ENCODE peak calls at places on chromosomes 1 and 21, in nine cellular contexts. Y is esophagus muscularis mucosa, I is suprapubic skin, K is sigmoid colon, O is SK-N-SH, Z is K562, X is stomach, N is H1, D is upper lobe of left lung. W is an unnamed sample.
A peak's percentile ranks its signal among the peaks of the same experiment; 100 is the strongest.

GRCh38 chr1:42847721-42848470 is 1.5 kb downstream of the ZNF691 start:
- DNase-seq in N (peak; percentile 37), D (no peak), X (no peak), Y (no peak), O (no peak), K (no peak), I (no peak), Z (no peak), W (no peak)

GRCh38 chr1:202067188-202067977 is 55.3 kb upstream of the GPR37L1 start:
- DNase-seq in N (no peak), D (no peak), X (no peak), I (no peak), Y (no peak), K (no peak), Z (peak; percentile 77), O (no peak), W (no peak)

GRCh38 chr21:37082856-37083611 is 10.0 kb downstream of the TTC3 start:
- DNase-seq in D (no peak), K (no peak), Y (no peak), O (no peak), X (no peak), I (no peak), Z (no peak), N (no peak), W (no peak)

GRCh38 chr1:172630868-172631267 is 28.0 kb upstream of the FASLG start:
- DNase-seq in I (no peak), O (no peak), N (no peak), K (no peak), Z (no peak), X (no peak), Y (no peak), D (no peak), W (no peak)

GRCh38 chr21:28509031-28509430 is 483.6 kb downstream of the LTN1 start:
- DNase-seq in D (no peak), K (no peak), Y (no peak), O (no peak), X (no peak), I (no peak), Z (no peak), N (no peak), W (no peak)

GRCh38 chr1:10745886-10746455 is 50.5 kb downstream of the CASZ1 start:
- DNase-seq in Y (no peak), I (no peak), N (no peak), Z (no peak), X (no peak), K (no peak), D (peak; percentile 86), O (no peak), W (no peak)

GRCh38 chr1:54575605-54576004 is 27.6 kb downstream of the ACOT11 start:
- DNase-seq in X (no peak), I (no peak), N (no peak), K (peak; percentile 44), Y (no peak), O (no peak), Z (no peak), D (no peak), W (no peak)

GRCh38 chr21:46069166-46069565 is 28.7 kb upstream of the COL6A2 start:
- DNase-seq in I (no peak), O (no peak), Z (no peak), K (no peak), X (no peak), D (no peak), N (no peak), Y (peak; percentile 19), W (no peak)

GRCh38 chr21:35882791-35883240 is 177.5 kb downstream of the SETD4 start:
- DNase-seq in N (no peak), Z (no peak), I (no peak), X (no peak), K (no peak), Y (no peak), O (no peak), D (no peak), W (no peak)

GRCh38 chr1:37392051-37392450 is 82.3 kb upstream of the ZC3H12A start:
- DNase-seq in O (peak; percentile 28), N (no peak), I (no peak), K (no peak), X (no peak), Y (no peak), D (no peak), Z (no peak), W (no peak)
- TF ChIP-seq EP300 in O (no peak), N (no peak), I (no peak), K (no peak), X (no peak), Y (no peak), D (no peak), Z (no peak), W (no peak)

DNA sequence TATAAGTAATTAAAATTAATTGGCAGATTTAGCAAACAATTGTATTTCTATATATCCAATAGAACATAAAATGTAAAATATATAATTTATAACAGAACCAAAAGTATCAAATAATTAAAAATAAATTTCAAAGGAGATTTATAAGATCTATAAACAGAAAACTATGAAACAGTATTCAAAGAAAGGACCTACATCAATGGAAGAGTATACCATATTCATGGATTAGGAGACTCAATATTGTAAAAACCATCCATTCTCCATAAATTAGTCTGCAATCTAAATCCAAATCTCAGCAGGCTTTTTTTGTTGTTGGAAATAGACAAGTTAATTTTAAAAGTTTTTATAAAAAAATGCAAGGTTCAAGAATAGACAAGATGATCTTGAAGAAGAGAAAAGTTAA is 149.0 kb upstream of the RUNX3 start:
- DNase-seq in Y (no peak), O (no peak), D (no peak), I (no peak), K (no peak), Z (no peak), X (no peak), N (no peak), W (no peak)
- TF ChIP-seq POLR2AphosphoS5 in Y (no peak), O (no peak), D (no peak), I (no peak), K (no peak), Z (no peak), X (no peak), N (no peak), W (no peak)

GRCh38 chr21:42472521-42472920 is 23.5 kb downstream of the RSPH1 start:
- DNase-seq in D (no peak), X (no peak), I (no peak), K (no peak), N (no peak), Y (no peak), Z (no peak), O (no peak), W (peak; percentile 5)

GRCh38 chr21:42473495-42474042 is 22.5 kb downstream of the RSPH1 start:
- DNase-seq in Y (no peak), N (no peak), I (no peak), D (no peak), Z (no peak), X (no peak), O (no peak), K (no peak), W (no peak)

GRCh38 chr21:42474982-42475381 is 21.0 kb downstream of the RSPH1 start:
- DNase-seq in Z (no peak), N (no peak), X (peak; percentile 15), K (no peak), I (no peak), D (no peak), O (peak; percentile 65), Y (no peak), W (peak; percentile 6)

GRCh38 chr21:42475526-42476492 is 20.2 kb downstream of the RSPH1 start:
- DNase-seq in I (no peak), Z (no peak), K (no peak), N (no peak), X (peak; percentile 23), D (peak; percentile 50), Y (no peak), O (no peak), W (no peak)

GRCh38 chr21:42474043-42474831 is 21.8 kb downstream of the RSPH1 start:
- DNase-seq in X (peak; percentile 90), K (no peak), O (peak; percentile 43), Y (no peak), Z (no peak), D (no peak), I (no peak), N (no peak), W (peak; percentile 94)
- TF ChIP-seq EP300 in X (no peak), K (no peak), O (no peak), Y (no peak), Z (no peak), D (peak; percentile 47), I (no peak), N (no peak), W (peak; percentile 75)

GRCh38 chr1:240833057-240833456 is 221.1 kb upstream of the GREM2 start:
- DNase-seq in K (no peak), Y (no peak), X (no peak), D (no peak), I (no peak), N (no peak), O (no peak), Z (no peak), W (no peak)

GRCh38 chr1:240831922-240832321 is 220.0 kb upstream of the GREM2 start:
- DNase-seq in Y (no peak), X (no peak), N (no peak), Z (no peak), O (no peak), K (no peak), I (no peak), D (no peak), W (no peak)

GRCh38 chr1:240827786-240828185 is 215.8 kb upstream of the GREM2 start:
- DNase-seq in X (no peak), I (no peak), K (no peak), D (no peak), O (no peak), N (no peak), Y (no peak), Z (no peak), W (no peak)

DNA sequence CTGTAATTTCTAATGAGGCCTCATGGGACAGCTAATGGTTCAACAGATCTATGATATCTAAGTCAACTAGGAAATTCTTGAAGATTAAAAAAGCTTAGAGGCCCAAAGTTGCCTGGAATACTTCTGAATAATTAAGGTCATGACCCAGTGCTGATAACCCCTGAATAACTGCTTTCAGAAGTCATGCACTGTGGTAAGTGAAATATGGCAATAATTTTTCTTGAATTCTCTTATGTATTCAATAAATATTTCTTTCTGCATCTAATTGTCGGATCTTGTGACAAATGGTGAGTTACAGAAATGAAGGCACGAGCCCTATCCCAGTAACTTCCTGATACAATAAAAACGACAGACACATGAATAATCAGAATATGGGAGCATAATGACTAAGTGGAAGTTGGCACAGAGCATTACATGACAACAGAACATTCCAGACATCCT is 219.3 kb upstream of the GREM2 start:
- DNase-seq in I (no peak), X (no peak), O (no peak), K (no peak), N (no peak), Z (no peak), D (no peak), Y (no peak), W (no peak)
- TF ChIP-seq POLR2AphosphoS5 in I (no peak), X (no peak), O (no peak), K (no peak), N (no peak), Z (no peak), D (no peak), Y (no peak), W (no peak)

GRCh38 chr1:99217599-99217998 is 46.7 kb upstream of the PLPPR4 start:
- DNase-seq in X (no peak), Y (no peak), I (no peak), O (no peak), K (no peak), D (no peak), Z (no peak), N (peak; percentile 52), W (no peak)
- TF ChIP-seq EP300 in X (no peak), Y (no peak), I (no peak), O (no peak), K (no peak), D (no peak), Z (no peak), N (no peak), W (no peak)

W was measured in transverse colon.